ENCODE peak calls at places on chromosomes 1 and 21, in ten cellular contexts. U, X, R, V, P, G, W, Q, F and K are unnamed samples.

GRCh38 chr1:203136409-203137042 is 9.0 kb downstream of the ADORA1 start:
- DNase-seq in P (no peak), R (no peak), F (no peak), G (no peak), X (peak), Q (no peak), W (no peak), V (peak), U (no peak), K (peak)

GRCh38 chr1:12208764-12209494 is 20.9 kb upstream of the VPS13D start:
- DNase-seq in P (peak), U (peak), X (peak), W (no peak), Q (peak), V (peak), G (peak), F (peak), R (peak), K (peak)

GRCh38 chr1:91883470-91883869 is 2.5 kb downstream of the TGFBR3 start:
- DNase-seq in R (peak), Q (no peak), P (no peak), X (no peak), G (no peak), W (no peak), V (no peak), F (no peak), U (no peak), K (peak)

GRCh38 chr1:237478082-237478481 is 412.6 kb downstream of the ZP4 start:
- DNase-seq in F (no peak), U (no peak), Q (no peak), X (no peak), W (no peak), R (no peak), G (no peak), V (no peak), P (no peak), K (no peak)

GRCh38 chr1:164360265-164360664 is 198.7 kb upstream of the PBX1 start:
- DNase-seq in W (no peak), P (no peak), U (no peak), G (no peak), F (no peak), V (no peak), Q (no peak), X (no peak), R (no peak), K (no peak)

GRCh38 chr1:64150729-64151128 is 52.7 kb upstream of the UBE2U start:
- DNase-seq in V (no peak), R (no peak), P (no peak), W (no peak), U (no peak), G (no peak), F (no peak), X (no peak), Q (no peak), K (no peak)

GRCh38 chr21:32611471-32611997 is 643 bp downstream of the CFAP298 start:
- DNase-seq in X (peak), Q (peak), W (no peak), G (peak), P (no peak), R (peak), F (no peak), U (no peak), V (peak), K (peak)

GRCh38 chr1:204852854-204853253 is 17.8 kb upstream of the NFASC start:
- DNase-seq in W (no peak), G (no peak), V (no peak), X (no peak), P (no peak), F (no peak), R (no peak), U (no peak), Q (no peak), K (no peak)

GRCh38 chr1:32695098-32695904 is 7.3 kb downstream of the SYNC start:
- DNase-seq in P (peak), R (peak), X (no peak), W (peak), U (peak), V (no peak), Q (peak), G (no peak), F (no peak), K (peak)

GRCh38 chr1:224497714-224498573 is 63.3 kb upstream of the WDR26 start:
- DNase-seq in P (no peak), R (peak), W (no peak), F (peak), X (peak), V (no peak), Q (peak), G (peak), U (no peak), K (peak)

GRCh38 chr1:35210306-35211112 is 17.6 kb upstream of the SFPQ start:
- DNase-seq in W (no peak), Q (no peak), U (no peak), V (no peak), R (no peak), F (peak), G (no peak), P (no peak), X (peak), K (no peak)

GRCh38 chr1:27481994-27482620 is 7.9 kb downstream of the WASF2 start:
- DNase-seq in Q (peak), P (no peak), W (no peak), X (no peak), R (no peak), G (no peak), U (no peak), F (no peak), V (no peak), K (no peak)

GRCh38 chr1:17880429-17880828 is 125.3 kb downstream of the ACTL8 start:
- DNase-seq in P (no peak), F (no peak), X (no peak), U (no peak), R (no peak), G (no peak), V (no peak), Q (no peak), W (no peak), K (no peak)

GRCh38 chr1:107277022-107277421 is 136.2 kb downstream of the NTNG1 start:
- DNase-seq in V (peak), G (no peak), U (no peak), X (peak), R (peak), P (no peak), F (peak), Q (peak), W (peak), K (peak)
- TF ChIP-seq CTCF in V (peak), G (no peak), U (no peak), X (peak), R (peak), P (no peak), F (no peak), Q (peak), W (peak), K (peak)

DNA sequence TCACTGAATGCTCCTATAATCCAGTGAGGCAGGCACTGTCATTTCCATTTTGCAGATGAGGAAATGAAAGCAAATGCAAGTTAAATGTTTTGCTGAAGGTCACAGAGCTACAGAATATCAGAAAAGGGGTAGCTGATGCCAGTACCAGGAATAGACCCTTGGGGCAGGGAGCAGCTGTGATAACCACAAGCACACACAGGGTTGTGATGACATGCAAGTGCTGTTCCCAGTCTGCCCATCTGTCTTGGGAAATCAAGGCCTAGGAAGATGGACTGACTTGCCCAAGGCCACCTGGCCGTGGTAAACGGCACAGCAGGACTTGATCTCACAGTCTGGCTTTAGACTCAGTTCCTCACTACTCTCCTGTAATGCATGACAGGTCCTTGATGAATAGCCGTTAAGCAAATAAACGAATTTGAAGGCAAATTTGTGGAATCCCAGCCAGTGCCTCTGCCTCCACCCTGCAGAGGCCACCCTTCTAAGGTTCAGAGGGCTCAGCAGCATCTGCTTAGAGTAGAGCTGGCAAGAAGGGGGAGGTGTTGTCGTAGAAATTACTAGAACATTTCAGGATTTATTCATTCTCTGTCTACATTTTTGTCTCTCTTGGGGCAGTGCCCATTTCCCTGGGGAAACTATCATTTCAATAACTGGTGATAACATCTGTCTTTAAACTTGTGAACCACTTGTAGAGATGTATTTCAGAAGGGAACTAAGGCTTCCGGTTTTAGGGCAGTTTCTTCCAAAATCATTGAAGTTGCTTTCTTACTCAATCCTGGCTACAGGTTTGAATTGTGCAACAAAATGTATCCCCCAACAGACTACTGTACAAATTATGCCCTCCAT is 53.2 kb upstream of the MRPS6 start:
- DNase-seq in U (no peak), X (no peak), V (no peak), Q (no peak), P (no peak), W (no peak), G (no peak), R (no peak), F (no peak), K (peak)
- TF ChIP-seq CTCF in U (no peak), X (no peak), V (no peak), Q (no peak), P (no peak), W (no peak), G (no peak), R (no peak), F (no peak), K (no peak)

DNA sequence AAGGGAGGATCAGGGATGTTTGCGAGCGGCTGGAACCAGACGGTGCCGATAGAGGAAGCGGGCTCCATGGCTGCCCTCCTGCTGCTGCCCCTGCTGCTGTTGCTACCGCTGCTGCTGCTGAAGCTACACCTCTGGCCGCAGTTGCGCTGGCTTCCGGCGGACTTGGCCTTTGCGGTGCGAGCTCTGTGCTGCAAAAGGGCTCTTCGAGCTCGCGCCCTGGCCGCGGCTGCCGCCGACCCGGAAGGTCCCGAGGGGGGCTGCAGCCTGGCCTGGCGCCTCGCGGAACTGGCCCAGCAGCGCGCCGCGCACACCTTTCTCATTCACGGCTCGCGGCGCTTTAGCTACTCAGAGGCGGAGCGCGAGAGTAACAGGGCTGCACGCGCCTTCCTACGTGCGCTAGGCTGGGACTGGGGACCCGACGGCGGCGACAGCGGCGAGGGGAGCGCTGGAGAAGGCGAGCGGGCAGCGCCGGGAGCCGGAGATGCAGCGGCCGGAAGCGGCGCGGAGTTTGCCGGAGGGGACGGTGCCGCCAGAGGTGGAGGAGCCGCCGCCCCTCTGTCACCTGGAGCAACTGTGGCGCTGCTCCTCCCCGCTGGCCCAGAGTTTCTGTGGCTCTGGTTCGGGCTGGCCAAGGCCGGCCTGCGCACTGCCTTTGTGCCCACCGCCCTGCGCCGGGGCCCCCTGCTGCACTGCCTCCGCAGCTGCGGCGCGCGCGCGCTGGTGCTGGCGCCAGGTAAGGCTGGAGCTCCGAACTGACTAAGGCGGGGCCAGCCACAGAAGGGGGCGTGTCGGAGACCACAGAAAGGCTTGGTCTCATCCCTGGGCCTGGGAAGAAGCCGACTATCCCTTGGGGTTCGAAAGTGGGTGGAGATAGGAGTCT is 465 bp downstream of the SLC27A3 start:
- DNase-seq in G (peak), P (no peak), X (peak), R (peak), U (no peak), F (peak), Q (peak), W (no peak), V (peak), K (peak)
- TF ChIP-seq CTCF in G (no peak), P (no peak), X (no peak), R (no peak), U (no peak), F (no peak), Q (peak), W (no peak), V (no peak), K (no peak)

GRCh38 chr1:167060141-167061072 is 29.8 kb downstream of the GPA33 start:
- DNase-seq in R (peak), X (peak), V (no peak), G (no peak), F (no peak), U (no peak), Q (no peak), W (no peak), P (no peak), K (peak)
- TF ChIP-seq CTCF in R (peak), X (peak), V (peak), G (no peak), F (no peak), U (no peak), Q (peak), W (peak), P (no peak), K (peak)

GRCh38 chr1:230351516-230351915 is 74.6 kb downstream of the PGBD5 start:
- DNase-seq in F (no peak), V (no peak), P (no peak), X (no peak), Q (no peak), W (no peak), G (no peak), R (no peak), U (no peak), K (no peak)

GRCh38 chr1:230352537-230352936 is 73.6 kb downstream of the PGBD5 start:
- DNase-seq in X (no peak), U (no peak), Q (no peak), P (no peak), W (no peak), F (no peak), V (no peak), R (no peak), G (no peak), K (no peak)

GRCh38 chr1:230348386-230349022 is 77.6 kb downstream of the PGBD5 start:
- DNase-seq in G (no peak), W (no peak), U (no peak), F (no peak), Q (no peak), R (no peak), V (no peak), P (no peak), X (no peak), K (no peak)

GRCh38 chr1:230351983-230352382 is 74.1 kb downstream of the PGBD5 start:
- DNase-seq in X (no peak), V (no peak), F (no peak), U (no peak), G (no peak), P (no peak), Q (no peak), R (no peak), W (no peak), K (no peak)

GRCh38 chr1:230350208-230350921 is 75.8 kb downstream of the PGBD5 start:
- DNase-seq in R (no peak), G (no peak), U (peak), P (no peak), F (no peak), V (no peak), Q (no peak), X (no peak), W (no peak), K (peak)
- TF ChIP-seq CTCF in R (no peak), G (no peak), U (no peak), P (no peak), F (no peak), V (no peak), Q (no peak), X (no peak), W (no peak), K (no peak)

DNA sequence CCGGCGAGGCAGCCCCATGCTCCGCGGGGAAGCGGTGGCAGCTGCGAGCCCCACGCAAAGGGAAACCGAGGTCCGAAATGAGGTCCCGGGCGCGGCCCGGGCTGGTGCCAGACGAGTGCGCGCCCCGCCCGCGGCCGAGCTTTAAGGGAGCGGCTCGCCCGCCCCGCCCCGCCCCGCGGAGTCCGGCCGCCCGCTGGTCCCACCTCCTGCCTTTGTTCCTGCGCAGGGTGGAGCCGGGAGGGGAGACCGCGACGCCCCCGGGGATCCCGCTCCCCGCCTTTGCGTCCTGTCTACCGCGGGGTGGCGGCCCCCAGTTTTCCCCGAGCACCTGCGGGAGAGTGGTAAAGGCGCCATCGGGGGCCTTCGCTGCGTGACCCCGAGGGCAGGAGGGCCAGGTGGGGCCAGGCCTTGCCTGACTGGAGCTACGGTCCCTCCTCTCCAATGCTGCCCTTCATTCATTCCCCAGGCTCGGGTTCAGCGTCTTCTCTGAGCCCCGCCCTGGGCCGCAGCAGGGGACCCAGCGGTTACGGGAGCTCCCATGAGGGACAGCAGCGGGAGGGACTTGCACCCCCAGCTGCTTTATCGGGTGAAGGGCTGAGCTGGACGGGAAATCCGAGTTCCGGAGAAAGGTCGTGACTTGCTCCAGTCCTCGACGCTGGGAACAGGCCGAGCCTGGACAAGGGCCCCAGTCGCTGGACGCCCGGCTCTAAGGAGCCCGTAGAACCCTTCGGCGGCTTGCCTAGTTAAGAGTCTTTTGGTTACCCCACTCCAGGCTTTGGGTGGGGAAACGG is at the start of gene HES2:
- DNase-seq in G (no peak), Q (peak), W (no peak), V (no peak), X (peak), U (no peak), R (no peak), F (peak), P (no peak), K (peak)
- TF ChIP-seq CTCF in G (no peak), Q (no peak), W (no peak), V (no peak), X (no peak), U (no peak), R (no peak), F (no peak), P (no peak), K (no peak)

GRCh38 chr1:14435368-14436023 is 163.0 kb upstream of the KAZN start:
- DNase-seq in U (no peak), Q (no peak), F (peak), V (no peak), R (no peak), W (no peak), X (peak), G (no peak), P (no peak), K (no peak)
- TF ChIP-seq CTCF in U (no peak), Q (peak), F (peak), V (peak), R (no peak), W (no peak), X (peak), G (no peak), P (no peak), K (peak)

GRCh38 chr1:240602189-240602588 is 9.8 kb downstream of the GREM2 start:
- DNase-seq in U (no peak), G (no peak), Q (no peak), W (no peak), P (no peak), R (peak), F (no peak), V (no peak), X (no peak), K (no peak)
- TF ChIP-seq CTCF in U (no peak), G (no peak), Q (no peak), W (peak), P (no peak), R (peak), F (no peak), V (no peak), X (peak), K (peak)

GRCh38 chr1:85074365-85074964 is 26.2 kb upstream of the MCOLN3 start:
- DNase-seq in F (no peak), Q (no peak), R (no peak), P (no peak), U (no peak), X (no peak), W (no peak), V (no peak), G (no peak), K (no peak)

DNA sequence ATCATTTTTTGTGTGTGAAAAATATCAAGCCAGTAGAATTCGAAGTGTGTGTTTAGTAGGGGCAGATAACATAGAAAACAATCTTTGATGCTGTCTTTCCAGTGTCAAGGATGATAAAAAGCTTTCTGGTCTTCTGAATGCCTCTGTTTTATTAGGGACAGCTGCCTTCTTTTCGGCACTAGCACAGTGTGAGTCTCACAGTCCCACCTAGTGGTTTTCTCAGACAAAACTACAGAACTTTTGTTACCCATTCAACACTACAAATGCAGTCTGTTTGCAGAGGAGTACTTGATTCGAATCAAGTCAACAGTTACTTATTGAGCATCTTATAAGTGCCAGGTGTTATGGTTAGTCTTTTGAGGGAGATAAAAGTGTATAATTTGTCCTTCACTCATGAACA is 30.6 kb upstream of the MCOLN3 start:
- DNase-seq in V (no peak), W (peak), G (no peak), Q (no peak), U (no peak), R (peak), X (peak), F (no peak), P (no peak), K (peak)
- TF ChIP-seq CTCF in V (no peak), W (peak), G (no peak), Q (peak), U (no peak), R (peak), X (peak), F (no peak), P (no peak), K (no peak)